ENCODE peak calls at places on chromosomes 7 and 10, in five cellular contexts. I, Z, T, L and Q are unnamed samples.

GRCh38 chr7:105876964-105877601 is 684 bp upstream of the ATXN7L1 start:
- DNase-seq in I (peak; percentile 78), Z (peak; percentile 51), T (peak; percentile 18), L (peak; percentile 74), Q (no peak)

GRCh38 chr10:100980327-100981110 is 6.8 kb downstream of the MRPL43 start:
- DNase-seq in I (peak; percentile 3), Z (no peak), T (no peak), L (no peak), Q (no peak)

GRCh38 chr10:127997937-127998336 is 91.0 kb downstream of the PTPRE start:
- DNase-seq in I (no peak), Z (no peak), T (no peak), L (no peak), Q (no peak)

GRCh38 chr7:104098890-104099289 is 108.9 kb downstream of the ORC5 start:
- DNase-seq in I (no peak), Z (no peak), T (no peak), L (no peak), Q (no peak)

GRCh38 chr7:1787681-1788235 is 117.7 kb downstream of the ELFN1 start:
- DNase-seq in I (no peak), Z (no peak), T (no peak), L (no peak), Q (no peak)

GRCh38 chr7:18499407-18500197 is 4.1 kb downstream of the HDAC9 start:
- DNase-seq in I (no peak), Z (no peak), T (no peak), L (no peak), Q (peak; percentile 6)

GRCh38 chr7:18866359-18867036 is 250.9 kb downstream of the TWIST1 start:
- DNase-seq in I (peak; percentile 8), Z (no peak), T (peak; percentile 88), L (no peak), Q (peak; percentile 99)

GRCh38 chr7:371119-371778 is 81.3 kb downstream of the FOXL3 start:
- DNase-seq in I (peak; percentile 57), Z (no peak), T (no peak), L (no peak), Q (no peak)

GRCh38 chr10:17616403-17617030 is 657 bp downstream of the HACD1 start:
- DNase-seq in I (peak; percentile 68), Z (peak; percentile 57), T (no peak), L (peak; percentile 97), Q (no peak)

GRCh38 chr10:504131-504611 is 185.3 kb downstream of the DIP2C start:
- DNase-seq in I (no peak), Z (no peak), T (no peak), L (no peak), Q (no peak)

GRCh38 chr7:1561036-1561940 is 5.3 kb upstream of the TMEM184A start:
- DNase-seq in I (no peak), Z (no peak), T (no peak), L (no peak), Q (no peak)

GRCh38 chr10:98045785-98046389 is 15.5 kb upstream of the CRTAC1 start:
- DNase-seq in I (peak; percentile 51), Z (peak; percentile 58), T (peak; percentile 16), L (peak; percentile 85), Q (no peak)

GRCh38 chr10:7161484-7162283 is 249.2 kb downstream of the SFMBT2 start:
- DNase-seq in I (no peak), Z (no peak), T (no peak), L (no peak), Q (no peak)

GRCh38 chr10:132076578-132077081 is 10.9 kb downstream of the JAKMIP3 start:
- DNase-seq in I (no peak), Z (no peak), T (no peak), L (no peak), Q (no peak)

GRCh38 chr10:13658256-13658655 is 71.5 kb downstream of the PRPF18 start:
- DNase-seq in I (no peak), Z (no peak), T (no peak), L (no peak), Q (no peak)

GRCh38 chr10:87507879-87508278 is 3.2 kb downstream of the MINPP1 start:
- DNase-seq in I (no peak), Z (no peak), T (no peak), L (no peak), Q (no peak)
- H3K27ac ChIP-seq in I (no peak overlapping the region), Z (no peak overlapping the region), T (no peak overlapping the region), L (no peak overlapping the region), Q (no peak overlapping the region)

GRCh38 chr10:69346776-69347175 is 68.5 kb downstream of the HK1 start:
- DNase-seq in I (no peak), Z (no peak), T (no peak), L (no peak), Q (no peak)
- H3K27ac ChIP-seq in I (peak overlapping the region; percentile 18), Z (no peak overlapping the region), T (no peak overlapping the region), L (no peak overlapping the region), Q (no peak overlapping the region)

GRCh38 chr10:88063861-88064521 is 200.6 kb downstream of the PTEN start:
- DNase-seq in I (no peak), Z (no peak), T (no peak), L (no peak), Q (no peak)
- H3K27ac ChIP-seq in I (peak overlapping the region; percentile 23), Z (no peak overlapping the region), T (no peak overlapping the region), L (no peak overlapping the region), Q (no peak overlapping the region)

GRCh38 chr7:27109533-27110162 is 7.2 kb upstream of the HOXA2 start:
- DNase-seq in I (no peak), Z (no peak), T (no peak), L (no peak), Q (no peak)
- H3K27ac ChIP-seq in I (peak overlapping the region; percentile 90), Z (no peak overlapping the region), T (no peak overlapping the region), L (no peak overlapping the region), Q (no peak overlapping the region)

DNA sequence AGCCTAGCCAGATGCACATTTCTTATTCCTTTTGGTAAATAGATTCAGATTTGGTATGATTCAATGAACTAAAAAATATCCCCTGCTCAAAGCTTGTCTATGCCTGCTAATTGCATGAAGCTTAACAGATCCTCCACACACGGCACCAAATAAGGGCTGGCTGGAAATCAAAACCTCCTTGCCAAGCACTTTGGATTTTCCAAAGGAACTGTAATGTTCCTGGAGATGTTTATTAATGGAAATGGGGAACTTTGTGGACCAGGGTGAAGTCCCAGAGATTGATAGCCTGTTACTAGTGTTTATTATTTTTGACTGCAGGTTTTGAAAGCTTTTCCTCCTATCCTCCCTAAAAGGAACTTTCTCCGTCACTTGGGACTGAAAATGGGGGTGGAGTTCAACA is 1027.6 kb downstream of the LRMDA start:
- DNase-seq in I (peak; percentile 15), Z (no peak), T (no peak), L (peak; percentile 3), Q (no peak)
- H3K27ac ChIP-seq in I (peak overlapping the region; percentile 50), Z (no peak overlapping the region), T (no peak overlapping the region), L (no peak overlapping the region), Q (no peak overlapping the region)

GRCh38 chr10:47406870-47407648 is 23.0 kb upstream of the ZNF488 start:
- DNase-seq in I (no peak), Z (no peak), T (peak; percentile 96), L (no peak), Q (peak; percentile 86)
- H3K27ac ChIP-seq in I (no peak overlapping the region), Z (no peak overlapping the region), T (peak overlapping the region; percentile 6), L (no peak overlapping the region), Q (peak overlapping the region; percentile 40)